ENCODE peak calls at places on chromosomes 3 and 15, in ten cellular contexts. H is lung; Y is T follicular helper cell; M is NCI-H1092; U is activated T-helper 1 cell treated with Interleukin-2 at 50 U/mL for 16 hours; Z is Right ventricle myocardium superior; T is germinal center; L is fibroblast of the conjunctiva; S is activated naive CD4-positive, alpha-beta T cell treated with anti-CD3 and anti-CD28 coated beads, Interleukin-2, amount 50 U/mL, for 16 hours; F is iPS-NIHi11. A is an unnamed sample.

GRCh38 chr3:93969443-93969842 is 4.3 kb downstream of the PROS1 start:
- DNase-seq in H (no peak), Y (no peak), M (no peak), U (no peak), Z (no peak), T (no peak), L (peak), S (no peak), F (no peak), A (no peak)

GRCh38 chr3:106078635-106079034 is 209.8 kb upstream of the CBLB start:
- DNase-seq in H (no peak), Y (no peak), M (no peak), U (no peak), Z (no peak), T (no peak), L (no peak), S (no peak), F (no peak), A (no peak)

GRCh38 chr3:49019941-49020334 is 1.6 kb upstream of the DALRD3 start:
- DNase-seq in H (no peak), Y (no peak), M (no peak), U (no peak), Z (no peak), T (no peak), L (no peak), S (no peak), F (no peak), A (no peak)

GRCh38 chr15:49620174-49620573 is 444 bp downstream of the FAM227B start:
- DNase-seq in H (no peak), Y (no peak), M (no peak), U (no peak), Z (no peak), T (peak), L (no peak), S (no peak), F (no peak), A (no peak)

GRCh38 chr3:133987136-133987535 is 42.6 kb downstream of the SLCO2A1 start:
- DNase-seq in H (no peak), Y (no peak), M (no peak), U (no peak), Z (no peak), T (no peak), L (no peak), S (no peak), F (no peak), A (no peak)

GRCh38 chr3:69320867-69321266 is 65.0 kb downstream of the FRMD4B start:
- DNase-seq in H (no peak), Y (no peak), M (no peak), U (no peak), Z (peak), T (no peak), L (no peak), S (no peak), F (no peak), A (no peak)

GRCh38 chr3:25355034-25355898 is 72.8 kb upstream of the RARB start:
- DNase-seq in H (no peak), Y (no peak), M (no peak), U (no peak), Z (no peak), T (no peak), L (no peak), S (no peak), F (no peak), A (no peak)

GRCh38 chr3:162978136-162978535 is 1481.5 kb downstream of the OTOL1 start:
- DNase-seq in H (no peak), Y (no peak), M (no peak), U (no peak), Z (no peak), T (no peak), L (no peak), S (no peak), F (no peak), A (no peak)

GRCh38 chr15:58475573-58476524 is 44.1 kb downstream of the LIPC start:
- DNase-seq in H (no peak), Y (no peak), M (peak), U (no peak), Z (no peak), T (no peak), L (no peak), S (no peak), F (no peak), A (no peak)

A was measured in T-cell.